ENCODE peak calls at places on chromosomes 3 and 15, in nine cellular contexts. V is HL-60, D is aorta, X is OCI-LY7, L is SW 1271, O is transverse colon, W is prostate gland, R is T-helper 1 cell, F is WERI-Rb-1. E is an unnamed sample.

GRCh38 chr15:52620496-52620895 is 51.7 kb upstream of the ARPP19 start:
- DNase-seq in V (no peak), D (no peak), X (no peak), L (no peak), O (no peak), W (no peak), R (no peak), F (no peak), E (no peak)

GRCh38 chr15:98712845-98713584 is 64.7 kb downstream of the IGF1R start:
- DNase-seq in V (no peak), D (no peak), X (no peak), L (no peak), O (no peak), W (no peak), R (no peak), F (no peak), E (no peak)

GRCh38 chr3:174325834-174326705 is 533.1 kb upstream of the NAALADL2 start:
- DNase-seq in V (no peak), D (no peak), X (no peak), L (no peak), O (no peak), W (no peak), R (no peak), F (no peak), E (no peak)

GRCh38 chr15:84824260-84824690 is 7.1 kb downstream of the ALPK3 start:
- DNase-seq in V (no peak), D (no peak), X (no peak), L (no peak), O (peak), W (no peak), R (no peak), F (no peak), E (no peak)

GRCh38 chr15:45128971-45129639 is 574 bp downstream of the DUOXA1 start:
- DNase-seq in V (no peak), D (no peak), X (no peak), L (no peak), O (no peak), W (no peak), R (no peak), F (no peak), E (no peak)

GRCh38 chr3:126521122-126521891 is 2.6 kb upstream of the CHST13 start:
- DNase-seq in V (no peak), D (peak), X (no peak), L (no peak), O (no peak), W (no peak), R (no peak), F (no peak), E (peak)

GRCh38 chr15:62873203-62873602 is 169.3 kb upstream of the TPM1 start:
- DNase-seq in V (no peak), D (no peak), X (no peak), L (no peak), O (no peak), W (no peak), R (no peak), F (no peak), E (no peak)

GRCh38 chr15:56716334-56716733 is 17.0 kb downstream of the ZNF280D start:
- DNase-seq in V (no peak), D (no peak), X (no peak), L (no peak), O (no peak), W (no peak), R (no peak), F (no peak), E (no peak)

GRCh38 chr15:62164500-62165028 is 521 bp downstream of the C2CD4B start:
- DNase-seq in V (no peak), D (no peak), X (no peak), L (no peak), O (peak), W (no peak), R (no peak), F (peak), E (peak)

GRCh38 chr3:15638891-15639262 is 37.3 kb downstream of the BTD start:
- DNase-seq in V (no peak), D (no peak), X (no peak), L (no peak), O (no peak), W (no peak), R (no peak), F (no peak), E (no peak)

GRCh38 chr3:15769256-15769915 is 28.4 kb downstream of the ANKRD28 start:
- DNase-seq in V (no peak), D (no peak), X (no peak), L (no peak), O (no peak), W (no peak), R (no peak), F (no peak), E (no peak)

GRCh38 chr15:78319588-78319987 is 20.2 kb upstream of the SKIC8 start:
- DNase-seq in V (no peak), D (peak), X (no peak), L (no peak), O (no peak), W (no peak), R (no peak), F (no peak), E (no peak)

GRCh38 chr3:8954938-8955763 is 8.1 kb downstream of the RAD18 start:
- DNase-seq in V (peak), D (no peak), X (peak), L (no peak), O (no peak), W (no peak), R (no peak), F (no peak), E (no peak)

GRCh38 chr3:193827831-193828230 is 234.8 kb downstream of the OPA1 start:
- DNase-seq in V (no peak), D (no peak), X (no peak), L (no peak), O (no peak), W (no peak), R (no peak), F (no peak), E (no peak)

GRCh38 chr3:184391266-184391665 is 11.4 kb downstream of the CHRD start:
- DNase-seq in V (no peak), D (no peak), X (no peak), L (no peak), O (no peak), W (no peak), R (no peak), F (no peak), E (no peak)

GRCh38 chr3:178386880-178387279 is 149.4 kb upstream of the KCNMB2 start:
- DNase-seq in V (no peak), D (no peak), X (no peak), L (no peak), O (no peak), W (no peak), R (no peak), F (no peak), E (no peak)

GRCh38 chr3:51340311-51340829 is 44.7 kb upstream of the MANF start:
- DNase-seq in V (no peak), D (peak), X (no peak), L (peak), O (no peak), W (no peak), R (no peak), F (no peak), E (no peak)

GRCh38 chr15:55737373-55737772 is 5.6 kb downstream of the PRTG start:
- DNase-seq in V (no peak), D (no peak), X (no peak), L (no peak), O (no peak), W (no peak), R (no peak), F (no peak), E (no peak)

GRCh38 chr15:90552162-90552928 is 22.6 kb downstream of the CRTC3 start:
- DNase-seq in V (no peak), D (no peak), X (no peak), L (no peak), O (no peak), W (no peak), R (no peak), F (no peak), E (no peak)

GRCh38 chr3:129181834-129182233 is 1.9 kb downstream of the CNBP start:
- DNase-seq in V (no peak), D (no peak), X (no peak), L (no peak), O (no peak), W (no peak), R (no peak), F (no peak), E (no peak)

GRCh38 chr3:53776494-53777101 is 69.6 kb downstream of the CHDH start:
- DNase-seq in V (no peak), D (no peak), X (no peak), L (no peak), O (no peak), W (no peak), R (no peak), F (no peak), E (no peak)

GRCh38 chr15:42650208-42651066 is 75.0 kb downstream of the STARD9 start:
- DNase-seq in V (peak), D (peak), X (peak), L (peak), O (peak), W (peak), R (peak), F (peak), E (no peak)

E was measured in cardiac septum.